ENCODE peak calls at places on chromosomes 6 and 20, in nine cellular contexts. C, K, W, M, Q, E, S, V and L are unnamed samples.

GRCh38 chr6:158431560-158431959 is 119.3 kb downstream of the TULP4 start:
- DNase-seq in Q (no peak), K (no peak), C (no peak), E (no peak), S (no peak), W (no peak), V (no peak), M (no peak), L (no peak)

GRCh38 chr6:75396005-75396800 is 97.4 kb downstream of the FILIP1 start:
- DNase-seq in V (no peak), E (no peak), C (no peak), S (peak; percentile 91), W (no peak), K (no peak), M (no peak), Q (no peak), L (no peak)

GRCh38 chr20:63979549-63980316 is at the start of gene SAMD10:
- DNase-seq in M (peak; percentile 80), K (peak; percentile 76), C (peak; percentile 94), E (no peak), S (peak; percentile 51), W (peak; percentile 33), Q (peak; percentile 51), V (peak; percentile 45), L (peak; percentile 87)

GRCh38 chr20:7856756-7857155 is 83.5 kb downstream of the HAO1 start:
- DNase-seq in E (no peak), V (no peak), K (no peak), W (no peak), C (no peak), S (no peak), M (no peak), Q (no peak), L (peak; percentile 67)

GRCh38 chr6:97666889-97667288 is 383.9 kb upstream of the MMS22L start:
- DNase-seq in K (no peak), E (no peak), W (no peak), S (no peak), Q (no peak), M (no peak), V (no peak), C (no peak), L (no peak)

GRCh38 chr6:160032538-160032937 is 63.7 kb downstream of the IGF2R start:
- DNase-seq in C (no peak), Q (no peak), V (no peak), S (no peak), E (no peak), K (no peak), M (no peak), W (no peak), L (no peak)

GRCh38 chr6:132161283-132161682 is 210.1 kb upstream of the CCN2 start:
- DNase-seq in E (no peak), S (peak; percentile 38), V (no peak), Q (peak; percentile 9), M (peak; percentile 51), K (no peak), W (no peak), C (no peak), L (peak; percentile 64)

GRCh38 chr6:167329014-167329413 is 4.1 kb downstream of the TTLL2 start:
- DNase-seq in V (no peak), M (no peak), Q (no peak), E (no peak), C (no peak), W (no peak), K (no peak), S (no peak), L (no peak)

GRCh38 chr6:89087881-89088280 is 7.3 kb downstream of the PNRC1 start:
- DNase-seq in Q (no peak), V (no peak), K (no peak), S (no peak), M (no peak), C (no peak), E (no peak), W (no peak), L (no peak)

GRCh38 chr6:53306819-53307347 is 41.9 kb downstream of the ELOVL5 start:
- DNase-seq in C (no peak), S (no peak), V (no peak), W (no peak), Q (no peak), E (no peak), M (peak; percentile 59), K (no peak), L (no peak)

GRCh38 chr6:41200296-41200900 is 551 bp downstream of the TREML2 start:
- DNase-seq in S (no peak), W (no peak), C (peak; percentile 97), V (no peak), Q (peak; percentile 11), M (no peak), K (no peak), E (peak; percentile 65), L (peak; percentile 17)

GRCh38 chr6:31572041-31572911 is at the start of gene LTA:
- DNase-seq in V (no peak), M (no peak), W (no peak), C (no peak), S (no peak), K (no peak), E (no peak), Q (no peak), L (no peak)

GRCh38 chr6:156848123-156848522 is 70.9 kb downstream of the ARID1B start:
- DNase-seq in Q (no peak), V (no peak), E (no peak), C (no peak), K (no peak), M (no peak), S (no peak), W (no peak), L (no peak)

GRCh38 chr20:62339647-62340062 is 27.5 kb downstream of the LAMA5 start:
- DNase-seq in C (no peak), V (no peak), M (no peak), W (no peak), E (no peak), Q (no peak), K (no peak), S (no peak), L (no peak)

GRCh38 chr6:104017410-104018381 is 842.0 kb downstream of the HACE1 start:
- DNase-seq in E (no peak), V (no peak), Q (no peak), K (no peak), M (no peak), S (no peak), C (no peak), W (no peak), L (no peak)

GRCh38 chr6:53496797-53497196 is 48.1 kb downstream of the GCLC start:
- DNase-seq in C (no peak), E (no peak), S (peak; percentile 64), M (peak; percentile 49), W (no peak), Q (no peak), K (no peak), V (no peak), L (no peak)

GRCh38 chr20:57573893-57574292 is 13.0 kb downstream of the PCK1 start:
- DNase-seq in W (no peak), V (no peak), Q (no peak), E (no peak), C (peak; percentile 20), S (no peak), K (no peak), M (no peak), L (no peak)

GRCh38 chr6:5961836-5962235 is 44.9 kb downstream of the NRN1 start:
- DNase-seq in C (no peak), W (no peak), K (no peak), S (no peak), M (no peak), V (no peak), E (no peak), Q (no peak), L (no peak)

GRCh38 chr20:9835302-9835701 is 3.6 kb downstream of the PAK5 start:
- DNase-seq in V (no peak), W (no peak), C (no peak), M (no peak), S (no peak), K (no peak), E (no peak), Q (no peak), L (no peak)

DNA sequence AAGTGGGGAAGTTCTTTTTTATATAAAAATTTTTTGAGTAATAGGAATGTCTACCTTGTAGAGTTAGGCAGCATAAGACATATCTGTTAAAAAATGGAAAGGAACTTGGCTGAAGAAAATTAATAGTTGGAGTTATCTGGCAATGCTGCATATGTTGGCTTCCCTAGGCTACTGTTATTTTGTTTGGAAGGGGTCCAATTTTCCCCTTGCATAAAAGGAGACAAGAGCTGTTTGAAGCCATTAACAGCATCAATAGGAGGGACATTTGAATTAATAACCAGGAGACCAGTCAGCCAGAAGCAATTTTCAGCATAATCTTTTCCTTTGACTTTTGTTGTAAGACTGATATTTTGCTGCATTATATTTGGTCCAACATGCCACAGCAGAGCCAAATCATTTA is 80.9 kb upstream of the TAB2 start:
- DNase-seq in M (no peak), K (no peak), W (no peak), V (no peak), S (no peak), E (no peak), C (no peak), Q (no peak), L (peak; percentile 14)
- H3K4me1 ChIP-seq in M (peaks cover 14% of the 10 kb centered on the region), K (peaks cover 27% of the 10 kb centered on the region), W (no peaks in the 10 kb centered on the region), V (no peaks in the 10 kb centered on the region), S (peaks cover 12% of the 10 kb centered on the region), E (peaks cover 5% of the 10 kb centered on the region), C (peaks cover 34% of the 10 kb centered on the region), Q (no peaks in the 10 kb centered on the region), L (no peaks in the 10 kb centered on the region)

GRCh38 chr6:90106449-90106848 is 190.2 kb downstream of the BACH2 start:
- DNase-seq in C (no peak), M (no peak), S (no peak), E (no peak), V (no peak), K (no peak), Q (no peak), W (no peak), L (no peak)
- H3K4me3 ChIP-seq in C (no peak overlapping the region), M (no peak overlapping the region), S (no peak overlapping the region), E (no peak overlapping the region), V (no peak overlapping the region), K (no peak overlapping the region), Q (no peak overlapping the region), W (no peak overlapping the region), L (no peak overlapping the region)

GRCh38 chr6:78832091-78832808 is 35.1 kb upstream of the IRAK1BP1 start:
- DNase-seq in M (no peak), W (no peak), C (no peak), Q (no peak), S (peak; percentile 21), V (no peak), E (no peak), K (no peak), L (no peak)
- H3K4me1 ChIP-seq in M (peaks cover 4% of the 10 kb centered on the region), W (no peaks in the 10 kb centered on the region), C (no peaks in the 10 kb centered on the region), Q (peaks cover 15% of the 10 kb centered on the region), S (no peaks in the 10 kb centered on the region), V (no peaks in the 10 kb centered on the region), E (peaks cover 7% of the 10 kb centered on the region), K (no peaks in the 10 kb centered on the region), L (no peaks in the 10 kb centered on the region)

DNA sequence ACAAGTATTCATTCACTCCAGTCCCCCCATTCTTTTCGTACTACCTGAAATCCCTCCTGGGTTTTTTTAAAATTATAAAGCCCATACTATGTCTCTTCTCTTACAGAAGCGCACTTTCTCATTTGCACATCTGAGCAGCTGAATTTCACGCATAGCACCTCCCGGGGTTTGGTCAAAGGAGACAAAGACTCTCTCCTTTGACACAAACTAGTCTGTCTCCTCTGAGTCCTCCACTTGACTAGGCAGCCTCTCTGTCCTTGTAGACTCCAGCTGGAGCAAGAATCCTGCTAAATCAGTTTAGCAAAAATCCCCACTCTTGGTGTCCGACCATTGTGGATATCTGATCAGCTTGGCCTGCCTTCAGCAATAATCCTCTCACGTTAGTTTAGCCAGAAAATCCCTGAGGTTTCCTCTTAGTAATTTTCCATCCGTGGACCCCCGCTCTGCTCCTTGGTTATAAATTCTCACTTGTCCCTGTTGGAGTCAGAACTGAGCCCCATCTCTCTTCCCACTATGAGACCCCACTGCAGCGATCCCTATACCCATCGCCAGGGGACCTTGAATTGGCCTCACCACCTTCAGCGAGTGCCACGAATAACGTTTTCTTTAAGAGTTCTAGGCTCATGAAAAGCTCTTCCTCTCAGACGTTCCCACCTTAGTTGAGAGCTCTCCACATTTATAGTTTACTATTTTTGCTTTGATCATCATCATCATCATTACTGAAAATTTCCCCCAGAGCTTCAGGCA is 29.0 kb downstream of the PDYN start:
- DNase-seq in E (no peak), Q (no peak), C (no peak), S (no peak), W (no peak), K (no peak), V (no peak), M (peak; percentile 21), L (no peak)
- H3K4me3 ChIP-seq in E (no peak overlapping the region), Q (no peak overlapping the region), C (no peak overlapping the region), S (no peak overlapping the region), W (no peak overlapping the region), K (no peak overlapping the region), V (no peak overlapping the region), M (no peak overlapping the region), L (no peak overlapping the region)